ENCODE peak calls at places on chromosomes 11 and 22, in nine cellular contexts. E, I, Y, P, C, H, G, O and X are unnamed samples.

GRCh38 chr22:30309981-30310672 is 16.6 kb downstream of the TBC1D10A start:
- DNase-seq in P (no peak), G (no peak), I (no peak), H (peak), E (no peak), O (peak), Y (no peak), C (no peak), X (no peak)

GRCh38 chr11:125328181-125328580 is 163.6 kb downstream of the PKNOX2 start:
- DNase-seq in H (no peak), C (no peak), P (no peak), I (no peak), E (no peak), Y (no peak), G (no peak), O (no peak), X (no peak)

GRCh38 chr11:60847281-60847680 is 5.4 kb downstream of the CCDC86 start:
- DNase-seq in H (peak), I (no peak), Y (no peak), C (no peak), G (no peak), O (no peak), E (no peak), P (peak), X (no peak)

GRCh38 chr11:97463891-97464290 is 1074.1 kb downstream of the JRKL start:
- DNase-seq in G (no peak), E (no peak), P (no peak), H (no peak), Y (no peak), O (no peak), C (no peak), I (no peak), X (no peak)

GRCh38 chr22:39253427-39254070 is 8.8 kb upstream of the PDGFB start:
- DNase-seq in Y (peak), I (peak), P (peak), O (peak), G (peak), E (peak), C (peak), H (peak), X (peak)

GRCh38 chr11:95849087-95849825 is 59.0 kb downstream of the CEP57 start:
- DNase-seq in Y (no peak), G (peak), O (peak), E (peak), I (no peak), C (no peak), P (peak), H (peak), X (peak)

GRCh38 chr11:25535462-25535861 is 796.5 kb upstream of the ANO3 start:
- DNase-seq in I (no peak), O (no peak), Y (no peak), G (no peak), P (no peak), H (peak), E (peak), C (no peak), X (no peak)

GRCh38 chr11:17794981-17795380 is 60.4 kb downstream of the KCNC1 start:
- DNase-seq in H (no peak), G (no peak), C (no peak), I (no peak), E (no peak), O (no peak), P (no peak), Y (no peak), X (no peak)

GRCh38 chr11:30432716-30433115 is 109.8 kb downstream of the ARL14EP start:
- DNase-seq in H (no peak), G (no peak), P (no peak), Y (no peak), O (no peak), C (no peak), E (no peak), I (no peak), X (no peak)

GRCh38 chr22:18035740-18036139 is 11.4 kb upstream of the MICAL3 start:
- DNase-seq in E (peak), G (no peak), Y (peak), C (no peak), I (no peak), O (no peak), H (peak), P (no peak), X (no peak)

GRCh38 chr11:2989551-2989950 is 2.6 kb downstream of the NAP1L4 start:
- DNase-seq in I (no peak), G (no peak), O (no peak), E (no peak), P (no peak), Y (no peak), H (no peak), C (no peak), X (no peak)
- H3K4me3 ChIP-seq in I (peak), G (peak), O (peak), E (peak), P (peak), Y (peak), H (peak), C (no peak), X (peak)

DNA sequence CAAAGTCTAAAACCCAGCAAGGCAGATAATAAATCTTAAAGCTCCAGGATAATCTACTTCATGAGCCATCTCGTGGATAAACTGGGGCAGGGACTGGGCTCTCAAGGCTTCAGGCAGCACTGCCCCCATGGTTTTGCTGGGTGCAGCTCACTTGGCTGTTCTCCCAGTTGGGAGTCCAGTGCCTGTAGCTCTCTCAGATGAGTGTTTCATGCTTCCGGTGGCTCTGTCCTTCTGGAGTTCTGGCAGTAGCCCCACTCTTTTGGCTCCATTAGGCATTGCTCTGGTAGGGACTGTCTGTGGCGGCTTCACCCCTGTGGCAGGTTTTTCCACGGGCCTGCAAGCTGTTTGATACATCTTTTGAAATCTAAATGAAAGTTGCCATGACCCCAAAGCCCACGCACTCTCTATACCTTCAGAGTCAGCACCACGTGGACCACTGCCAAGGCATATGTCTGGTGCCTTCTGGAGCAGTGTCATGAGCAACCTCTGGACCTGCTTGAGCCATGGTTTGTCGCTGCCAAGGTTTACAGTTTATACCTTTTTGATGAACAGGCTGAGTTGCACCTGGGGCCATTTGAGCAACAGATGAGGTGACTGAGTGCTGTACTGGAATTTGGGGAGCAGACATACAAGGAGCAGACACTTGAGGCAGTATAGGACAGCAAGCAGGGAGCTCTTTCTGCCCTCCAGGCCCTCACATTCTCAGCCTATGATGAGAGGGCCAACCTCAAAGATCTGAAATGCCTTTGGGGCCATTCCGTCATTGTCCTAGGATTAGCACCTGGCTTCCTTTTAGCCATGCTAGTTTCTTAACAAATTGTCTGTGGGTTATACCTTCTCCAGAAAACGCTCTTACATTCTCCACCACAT is 48.6 kb downstream of the MTNR1B start:
- DNase-seq in P (peak), Y (no peak), G (no peak), O (peak), I (no peak), H (peak), C (no peak), E (peak), X (no peak)
- TF ChIP-seq CTCF in P (peak), Y (no peak), G (no peak), O (no peak), I (no peak), H (peak), C (peak), E (peak), X (peak)

GRCh38 chr22:46045459-46046298 is 68.7 kb upstream of the WNT7B start:
- DNase-seq in Y (peak), O (no peak), G (no peak), C (no peak), P (no peak), I (no peak), H (no peak), E (no peak), X (no peak)

GRCh38 chr22:46043339-46043738 is 66.4 kb upstream of the WNT7B start:
- DNase-seq in P (no peak), H (no peak), C (no peak), O (no peak), Y (peak), E (peak), I (no peak), G (no peak), X (no peak)

GRCh38 chr22:46042786-46043185 is 65.8 kb upstream of the WNT7B start:
- DNase-seq in E (peak), G (no peak), P (no peak), Y (peak), I (no peak), H (no peak), O (no peak), C (no peak), X (no peak)

GRCh38 chr22:46044718-46045458 is 67.9 kb upstream of the WNT7B start:
- DNase-seq in C (no peak), I (peak), H (no peak), G (no peak), Y (peak), O (no peak), P (no peak), E (no peak), X (no peak)

DNA sequence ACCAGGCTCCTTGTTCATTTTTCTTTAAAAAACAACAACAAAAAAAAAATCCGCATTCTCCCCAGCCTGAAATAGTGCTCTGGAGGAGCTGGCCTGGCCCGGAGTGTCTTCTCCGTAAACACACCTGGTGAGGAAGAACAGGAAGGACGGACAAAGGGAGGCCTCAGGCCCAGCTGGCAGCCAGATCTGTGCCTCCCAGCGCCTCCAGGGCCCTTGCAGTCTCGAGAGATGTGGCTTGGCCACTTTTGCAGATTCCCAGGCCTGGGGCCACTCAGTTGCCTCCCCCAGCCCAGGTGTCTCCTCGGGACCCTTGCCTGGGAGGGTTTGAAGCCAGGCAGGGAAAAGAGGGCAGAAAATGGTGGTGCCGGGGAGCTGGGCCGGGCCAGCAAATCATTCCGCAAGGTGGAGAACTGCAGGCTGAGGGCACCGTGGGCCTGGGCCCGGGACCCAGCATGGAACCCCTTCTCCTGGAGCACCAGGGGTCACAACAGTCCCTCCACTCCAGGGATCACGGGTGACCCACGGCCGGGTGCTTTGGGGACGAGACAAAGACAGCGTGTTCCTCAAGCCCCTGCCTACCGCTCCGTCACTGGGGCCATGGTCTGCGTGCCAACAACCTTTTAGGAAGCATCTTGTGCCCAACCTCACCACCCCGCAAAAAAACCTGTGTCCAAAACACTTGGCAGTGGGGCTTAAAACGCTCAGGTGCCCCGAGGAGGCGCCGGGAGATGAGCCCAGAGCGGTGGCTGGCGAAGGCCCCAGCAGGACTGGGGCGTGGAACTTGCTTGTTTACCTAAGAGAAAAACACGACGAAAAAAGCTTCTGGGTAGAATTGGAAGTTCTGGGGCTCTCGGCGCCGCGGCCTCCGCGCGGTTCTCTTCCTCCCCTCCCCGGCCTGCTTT is 67.1 kb upstream of the WNT7B start:
- DNase-seq in G (no peak), O (no peak), H (peak), E (peak), Y (peak), I (no peak), P (peak), C (no peak), X (no peak)
- H3K4me3 ChIP-seq in G (peak), O (peak), H (peak), E (peak), Y (peak), I (peak), P (peak), C (peak), X (peak)

GRCh38 chr11:118295834-118296454 is 8.6 kb upstream of the CD3E start:
- DNase-seq in I (no peak), G (no peak), C (no peak), O (peak), E (peak), P (peak), H (peak), Y (no peak), X (no peak)

GRCh38 chr11:118294053-118294452 is 10.5 kb upstream of the CD3E start:
- DNase-seq in G (no peak), C (no peak), H (no peak), P (no peak), Y (no peak), I (no peak), O (no peak), E (no peak), X (no peak)

GRCh38 chr11:118290923-118291322 is 13.6 kb upstream of the CD3E start:
- DNase-seq in E (peak), C (no peak), I (no peak), Y (no peak), H (peak), P (no peak), O (no peak), G (no peak), X (no peak)

GRCh38 chr11:118291453-118291852 is 13.1 kb upstream of the CD3E start:
- DNase-seq in C (no peak), P (no peak), I (no peak), Y (no peak), H (peak), E (peak), O (no peak), G (no peak), X (no peak)

GRCh38 chr11:118295199-118295598 is 9.3 kb upstream of the CD3E start:
- DNase-seq in G (no peak), O (no peak), E (no peak), H (no peak), C (no peak), P (no peak), Y (no peak), I (no peak), X (no peak)
- TF ChIP-seq CTCF in G (no peak), O (no peak), E (no peak), H (no peak), C (no peak), P (peak), Y (no peak), I (no peak), X (no peak)

DNA sequence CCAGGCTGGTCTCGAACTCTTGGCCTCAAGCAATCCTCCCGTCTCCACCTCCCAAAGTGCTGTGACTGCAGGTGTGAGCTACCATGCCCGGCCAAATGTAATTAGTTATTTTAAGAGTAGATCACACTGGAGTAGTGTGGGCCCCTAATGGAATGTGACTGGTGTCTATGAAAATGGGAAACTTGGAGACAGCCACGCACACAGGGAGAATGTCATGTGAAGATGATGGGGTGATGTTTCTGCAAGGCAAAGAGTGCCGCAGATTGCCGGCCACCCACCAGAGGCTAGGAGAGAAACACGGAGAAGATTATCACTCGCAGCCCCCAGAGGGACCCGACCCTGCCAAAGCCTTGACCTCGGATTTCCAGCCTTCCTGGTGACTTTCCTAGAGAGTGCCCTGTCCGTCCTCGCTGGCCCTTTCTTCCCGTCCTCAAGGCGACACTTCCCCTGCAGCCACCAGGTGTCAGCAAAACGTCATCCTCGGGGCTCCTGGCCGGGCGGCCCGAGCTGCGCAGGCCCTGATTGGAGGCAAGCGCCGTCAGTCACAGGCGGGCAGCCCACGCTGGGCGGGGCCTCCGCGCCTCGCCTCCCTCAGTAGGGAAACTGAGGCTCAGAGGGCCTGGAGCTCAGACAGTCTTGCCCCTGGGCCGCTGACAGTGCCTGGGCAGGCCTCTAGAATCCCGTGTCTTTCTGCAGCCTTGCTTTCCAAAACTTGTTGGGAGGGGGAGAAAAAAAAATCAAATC is 16.3 kb downstream of the CRYBB2 start:
- DNase-seq in G (peak), H (peak), P (peak), E (peak), I (peak), C (no peak), O (peak), Y (peak), X (peak)
- H3K4me3 ChIP-seq in G (no peak), H (no peak), P (no peak), E (no peak), I (no peak), C (no peak), O (no peak), Y (no peak), X (no peak)

GRCh38 chr22:37765953-37766566 is 41.7 kb upstream of the GCAT start:
- DNase-seq in E (no peak), Y (no peak), H (no peak), O (no peak), I (no peak), G (no peak), P (no peak), C (no peak), X (no peak)

GRCh38 chr22:37765498-37765897 is 42.2 kb upstream of the GCAT start:
- DNase-seq in G (no peak), Y (no peak), P (no peak), O (no peak), H (no peak), I (peak), E (no peak), C (no peak), X (no peak)

GRCh38 chr22:37771081-37771480 is 36.7 kb upstream of the GCAT start:
- DNase-seq in H (no peak), E (no peak), O (no peak), C (no peak), G (no peak), I (no peak), P (no peak), Y (no peak), X (no peak)

GRCh38 chr22:37769056-37769455 is 38.7 kb upstream of the GCAT start:
- DNase-seq in G (no peak), H (no peak), I (no peak), Y (no peak), C (no peak), E (no peak), P (no peak), O (no peak), X (no peak)

GRCh38 chr22:37768273-37768672 is 39.5 kb upstream of the GCAT start:
- DNase-seq in E (no peak), O (no peak), Y (no peak), C (no peak), P (no peak), H (no peak), I (no peak), G (no peak), X (no peak)
- TF ChIP-seq CTCF in E (peak), O (peak), Y (no peak), C (peak), P (peak), H (peak), I (no peak), G (no peak), X (peak)

DNA sequence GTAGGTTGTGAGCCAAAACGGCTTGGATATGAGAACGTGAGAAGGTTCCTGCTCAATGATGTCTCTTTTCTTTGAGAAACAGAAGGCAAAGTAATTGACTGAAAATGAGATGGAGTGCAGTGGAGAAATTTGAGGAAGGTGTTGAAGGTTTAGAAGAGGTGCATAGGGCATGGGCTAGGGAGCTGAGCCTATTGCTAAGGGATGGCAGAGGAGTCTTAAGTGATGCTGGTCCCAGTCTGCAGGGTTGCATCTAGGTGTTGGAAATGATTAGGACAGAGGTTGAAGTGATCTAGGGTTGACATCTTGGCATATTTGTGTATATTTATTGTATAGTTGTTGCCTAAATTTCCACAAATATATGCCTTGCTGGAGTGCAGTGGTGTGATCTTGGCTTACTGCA is 2.3 kb downstream of the BIRC3 start:
- DNase-seq in G (no peak), C (no peak), E (no peak), Y (no peak), I (no peak), P (no peak), O (no peak), H (no peak), X (no peak)
- H3K4me3 ChIP-seq in G (peak), C (no peak), E (no peak), Y (peak), I (no peak), P (no peak), O (no peak), H (no peak), X (no peak)

GRCh38 chr11:65479184-65480145 is 19.4 kb upstream of the MALAT1 start:
- DNase-seq in I (peak), E (peak), H (peak), P (peak), C (peak), O (peak), G (no peak), Y (peak), X (no peak)
- TF ChIP-seq CTCF in I (peak), E (peak), H (peak), P (peak), C (peak), O (peak), G (peak), Y (no peak), X (peak)

DNA sequence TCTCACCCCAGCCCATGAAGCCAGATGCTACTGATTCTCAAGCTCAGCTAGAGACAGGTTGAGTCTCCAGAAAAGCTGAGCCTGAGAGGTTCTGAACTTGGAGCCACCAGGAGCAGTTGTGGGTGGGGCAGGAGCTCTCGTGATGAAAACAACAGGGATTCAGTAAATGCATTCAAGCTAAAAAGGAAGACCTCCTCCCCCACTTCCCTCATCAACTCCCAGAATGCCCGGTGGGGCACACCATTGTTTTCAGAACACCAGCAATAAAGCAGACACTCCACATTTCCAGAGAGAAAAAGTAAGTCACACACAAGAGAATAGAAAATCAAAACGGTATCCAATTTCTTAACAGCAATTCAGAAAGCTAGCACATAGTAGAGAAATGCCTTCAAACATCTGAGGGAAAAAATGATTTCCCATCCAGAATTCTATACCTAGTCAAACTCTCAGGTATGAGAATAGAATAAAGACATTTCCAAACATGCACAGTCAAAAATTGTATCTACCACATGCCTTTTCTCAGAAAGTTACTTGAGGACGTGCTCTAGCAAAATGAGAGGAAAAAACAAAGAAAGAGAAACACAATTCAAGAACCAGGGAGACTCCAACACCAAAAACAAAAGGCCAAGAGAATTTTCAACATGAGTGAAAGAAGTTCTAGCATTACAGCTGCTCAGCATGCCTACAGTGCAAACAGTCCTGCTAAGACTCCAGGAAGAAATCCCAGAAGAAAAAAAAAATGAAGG is 56.8 kb downstream of the CDKN1C start:
- DNase-seq in H (no peak), I (peak), Y (no peak), C (no peak), P (no peak), E (no peak), O (no peak), G (no peak), X (no peak)
- H3K4me3 ChIP-seq in H (no peak), I (no peak), Y (no peak), C (no peak), P (no peak), E (no peak), O (no peak), G (no peak), X (no peak)